ENCODE peak calls at places on chromosomes 4 and X, in ten cellular contexts. One of them, this sample, is unnamed.

GRCh38 chrX:125333583-125333982 is 13.9 kb downstream of the TEX13C start:
- DNase-seq in NCI-H1105 treated with DMSO at 0.1 percent for 48 hours: no peak
- DNase-seq in AG04449: no peak
- DNase-seq in astrocyte of the spinal cord: no peak
- DNase-seq in A172: no peak
- DNase-seq in glomerular endothelial cell: no peak
- DNase-seq in GM19239: no peak
- DNase-seq in nephron progenitor cell: no peak
- DNase-seq in activated CD8-positive, alpha-beta memory T cell treated with anti-CD3 and anti-CD28 coated beads, Interleukin-2, amount 50 U/mL, for 4 hours: no peak
- DNase-seq in HEK293T: no peak
- DNase-seq in this sample: no peak

GRCh38 chr4:40916880-40917279 is 167.1 kb downstream of the NSUN7 start:
- DNase-seq in GM19239: peak; percentile 48
- DNase-seq in A172: no peak
- DNase-seq in glomerular endothelial cell: no peak
- DNase-seq in HEK293T: peak; percentile 55
- DNase-seq in AG04449: no peak
- DNase-seq in astrocyte of the spinal cord: no peak
- DNase-seq in NCI-H1105 treated with DMSO at 0.1 percent for 48 hours: no peak
- DNase-seq in nephron progenitor cell: peak; percentile 36
- DNase-seq in activated CD8-positive, alpha-beta memory T cell treated with anti-CD3 and anti-CD28 coated beads, Interleukin-2, amount 50 U/mL, for 4 hours: peak; percentile 34
- DNase-seq in this sample: no peak

GRCh38 chrX:39144965-39145364 is 343.7 kb downstream of the MID1IP1 start:
- DNase-seq in A172: no peak
- DNase-seq in AG04449: no peak
- DNase-seq in NCI-H1105 treated with DMSO at 0.1 percent for 48 hours: no peak
- DNase-seq in glomerular endothelial cell: no peak
- DNase-seq in GM19239: no peak
- DNase-seq in activated CD8-positive, alpha-beta memory T cell treated with anti-CD3 and anti-CD28 coated beads, Interleukin-2, amount 50 U/mL, for 4 hours: no peak
- DNase-seq in nephron progenitor cell: no peak
- DNase-seq in astrocyte of the spinal cord: no peak
- DNase-seq in HEK293T: no peak
- DNase-seq in this sample: no peak

GRCh38 chr4:3417448-3417847 is 24.3 kb upstream of the HGFAC start:
- DNase-seq in AG04449: no peak
- DNase-seq in HEK293T: no peak
- DNase-seq in NCI-H1105 treated with DMSO at 0.1 percent for 48 hours: no peak
- DNase-seq in activated CD8-positive, alpha-beta memory T cell treated with anti-CD3 and anti-CD28 coated beads, Interleukin-2, amount 50 U/mL, for 4 hours: no peak
- DNase-seq in GM19239: no peak
- DNase-seq in A172: no peak
- DNase-seq in astrocyte of the spinal cord: no peak
- DNase-seq in glomerular endothelial cell: no peak
- DNase-seq in nephron progenitor cell: no peak
- DNase-seq in this sample: no peak

GRCh38 chrX:143500751-143501150 is 16.5 kb downstream of the SPANXN3 start:
- DNase-seq in A172: peak; percentile 8
- DNase-seq in glomerular endothelial cell: no peak
- DNase-seq in GM19239: no peak
- DNase-seq in activated CD8-positive, alpha-beta memory T cell treated with anti-CD3 and anti-CD28 coated beads, Interleukin-2, amount 50 U/mL, for 4 hours: no peak
- DNase-seq in NCI-H1105 treated with DMSO at 0.1 percent for 48 hours: no peak
- DNase-seq in AG04449: no peak
- DNase-seq in astrocyte of the spinal cord: no peak
- DNase-seq in HEK293T: no peak
- DNase-seq in nephron progenitor cell: no peak
- DNase-seq in this sample: no peak

GRCh38 chr4:162274354-162274753 is 110.6 kb upstream of the FSTL5 start:
- DNase-seq in glomerular endothelial cell: no peak
- DNase-seq in A172: peak; percentile 0
- DNase-seq in nephron progenitor cell: no peak
- DNase-seq in GM19239: no peak
- DNase-seq in NCI-H1105 treated with DMSO at 0.1 percent for 48 hours: peak; percentile 6
- DNase-seq in astrocyte of the spinal cord: peak; percentile 3
- DNase-seq in activated CD8-positive, alpha-beta memory T cell treated with anti-CD3 and anti-CD28 coated beads, Interleukin-2, amount 50 U/mL, for 4 hours: no peak
- DNase-seq in AG04449: no peak
- DNase-seq in HEK293T: no peak
- DNase-seq in this sample: peak; percentile 25

GRCh38 chr4:23235613-23236390 is 543.1 kb downstream of the GBA3 start:
- DNase-seq in activated CD8-positive, alpha-beta memory T cell treated with anti-CD3 and anti-CD28 coated beads, Interleukin-2, amount 50 U/mL, for 4 hours: no peak
- DNase-seq in glomerular endothelial cell: no peak
- DNase-seq in HEK293T: no peak
- DNase-seq in NCI-H1105 treated with DMSO at 0.1 percent for 48 hours: no peak
- DNase-seq in GM19239: no peak
- DNase-seq in nephron progenitor cell: no peak
- DNase-seq in A172: no peak
- DNase-seq in AG04449: no peak
- DNase-seq in astrocyte of the spinal cord: no peak
- DNase-seq in this sample: no peak

GRCh38 chr4:107036602-107037151 is 564 bp upstream of the DKK2 start:
- DNase-seq in GM19239: no peak
- DNase-seq in HEK293T: no peak
- DNase-seq in A172: no peak
- DNase-seq in nephron progenitor cell: no peak
- DNase-seq in activated CD8-positive, alpha-beta memory T cell treated with anti-CD3 and anti-CD28 coated beads, Interleukin-2, amount 50 U/mL, for 4 hours: no peak
- DNase-seq in NCI-H1105 treated with DMSO at 0.1 percent for 48 hours: no peak
- DNase-seq in AG04449: no peak
- DNase-seq in glomerular endothelial cell: no peak
- DNase-seq in astrocyte of the spinal cord: no peak
- DNase-seq in this sample: no peak

GRCh38 chrX:133415276-133416105 is at the start of gene GPC4:
- DNase-seq in activated CD8-positive, alpha-beta memory T cell treated with anti-CD3 and anti-CD28 coated beads, Interleukin-2, amount 50 U/mL, for 4 hours: no peak
- DNase-seq in A172: peak; percentile 11
- DNase-seq in nephron progenitor cell: peak; percentile 83
- DNase-seq in astrocyte of the spinal cord: peak; percentile 68
- DNase-seq in HEK293T: peak; percentile 83
- DNase-seq in glomerular endothelial cell: no peak
- DNase-seq in GM19239: no peak
- DNase-seq in AG04449: no peak
- DNase-seq in NCI-H1105 treated with DMSO at 0.1 percent for 48 hours: peak; percentile 28
- DNase-seq in this sample: peak; percentile 60

GRCh38 chr4:77465271-77465670 is 140.3 kb upstream of the CXCL13 start:
- DNase-seq in nephron progenitor cell: no peak
- DNase-seq in GM19239: no peak
- DNase-seq in AG04449: no peak
- DNase-seq in NCI-H1105 treated with DMSO at 0.1 percent for 48 hours: no peak
- DNase-seq in astrocyte of the spinal cord: peak; percentile 8
- DNase-seq in glomerular endothelial cell: no peak
- DNase-seq in A172: no peak
- DNase-seq in activated CD8-positive, alpha-beta memory T cell treated with anti-CD3 and anti-CD28 coated beads, Interleukin-2, amount 50 U/mL, for 4 hours: no peak
- DNase-seq in HEK293T: peak; percentile 14
- DNase-seq in this sample: peak; percentile 21

GRCh38 chrX:15816886-15817285 is 26.6 kb downstream of the ZRSR2 start:
- DNase-seq in activated CD8-positive, alpha-beta memory T cell treated with anti-CD3 and anti-CD28 coated beads, Interleukin-2, amount 50 U/mL, for 4 hours: peak; percentile 22
- DNase-seq in NCI-H1105 treated with DMSO at 0.1 percent for 48 hours: no peak
- DNase-seq in astrocyte of the spinal cord: peak; percentile 27
- DNase-seq in HEK293T: no peak
- DNase-seq in GM19239: no peak
- DNase-seq in nephron progenitor cell: no peak
- DNase-seq in AG04449: no peak
- DNase-seq in glomerular endothelial cell: no peak
- DNase-seq in A172: no peak
- DNase-seq in this sample: no peak

GRCh38 chr4:95409127-95409526 is 139.6 kb downstream of the UNC5C start:
- DNase-seq in astrocyte of the spinal cord: peak; percentile 31
- DNase-seq in nephron progenitor cell: no peak
- DNase-seq in NCI-H1105 treated with DMSO at 0.1 percent for 48 hours: no peak
- DNase-seq in GM19239: no peak
- DNase-seq in glomerular endothelial cell: peak; percentile 29
- DNase-seq in AG04449: no peak
- DNase-seq in activated CD8-positive, alpha-beta memory T cell treated with anti-CD3 and anti-CD28 coated beads, Interleukin-2, amount 50 U/mL, for 4 hours: no peak
- DNase-seq in HEK293T: no peak
- DNase-seq in A172: peak; percentile 59
- DNase-seq in this sample: peak; percentile 22

GRCh38 chrX:28498658-28499057 is 88.6 kb upstream of the IL1RAPL1 start:
- DNase-seq in nephron progenitor cell: no peak
- DNase-seq in A172: peak; percentile 63
- DNase-seq in AG04449: no peak
- DNase-seq in glomerular endothelial cell: no peak
- DNase-seq in NCI-H1105 treated with DMSO at 0.1 percent for 48 hours: no peak
- DNase-seq in astrocyte of the spinal cord: peak; percentile 32
- DNase-seq in GM19239: no peak
- DNase-seq in HEK293T: no peak
- DNase-seq in activated CD8-positive, alpha-beta memory T cell treated with anti-CD3 and anti-CD28 coated beads, Interleukin-2, amount 50 U/mL, for 4 hours: no peak
- DNase-seq in this sample: no peak

GRCh38 chr4:2793920-2794706 is 1.2 kb downstream of the SH3BP2 start:
- DNase-seq in astrocyte of the spinal cord: peak; percentile 41
- DNase-seq in NCI-H1105 treated with DMSO at 0.1 percent for 48 hours: no peak
- DNase-seq in A172: peak; percentile 30
- DNase-seq in GM19239: no peak
- DNase-seq in activated CD8-positive, alpha-beta memory T cell treated with anti-CD3 and anti-CD28 coated beads, Interleukin-2, amount 50 U/mL, for 4 hours: peak; percentile 15
- DNase-seq in nephron progenitor cell: no peak
- DNase-seq in AG04449: no peak
- DNase-seq in HEK293T: no peak
- DNase-seq in glomerular endothelial cell: no peak
- DNase-seq in this sample: peak; percentile 77

GRCh38 chr4:6990661-6991060 is 52.5 kb upstream of the TADA2B start:
- DNase-seq in activated CD8-positive, alpha-beta memory T cell treated with anti-CD3 and anti-CD28 coated beads, Interleukin-2, amount 50 U/mL, for 4 hours: no peak
- DNase-seq in nephron progenitor cell: no peak
- DNase-seq in astrocyte of the spinal cord: no peak
- DNase-seq in A172: no peak
- DNase-seq in glomerular endothelial cell: no peak
- DNase-seq in GM19239: no peak
- DNase-seq in NCI-H1105 treated with DMSO at 0.1 percent for 48 hours: no peak
- DNase-seq in AG04449: no peak
- DNase-seq in HEK293T: no peak
- DNase-seq in this sample: no peak

GRCh38 chrX:72045552-72046277 is 86.0 kb downstream of the RTL5 start:
- DNase-seq in A172: no peak
- DNase-seq in astrocyte of the spinal cord: peak; percentile 13
- DNase-seq in nephron progenitor cell: no peak
- DNase-seq in GM19239: no peak
- DNase-seq in AG04449: no peak
- DNase-seq in glomerular endothelial cell: no peak
- DNase-seq in activated CD8-positive, alpha-beta memory T cell treated with anti-CD3 and anti-CD28 coated beads, Interleukin-2, amount 50 U/mL, for 4 hours: no peak
- DNase-seq in NCI-H1105 treated with DMSO at 0.1 percent for 48 hours: no peak
- DNase-seq in HEK293T: peak; percentile 56
- DNase-seq in this sample: peak; percentile 2

GRCh38 chr4:80081566-80081965 is 8.5 kb upstream of the ANTXR2 start:
- DNase-seq in glomerular endothelial cell: no peak
- DNase-seq in A172: no peak
- DNase-seq in GM19239: no peak
- DNase-seq in NCI-H1105 treated with DMSO at 0.1 percent for 48 hours: no peak
- DNase-seq in AG04449: no peak
- DNase-seq in HEK293T: no peak
- DNase-seq in astrocyte of the spinal cord: no peak
- DNase-seq in nephron progenitor cell: no peak
- DNase-seq in activated CD8-positive, alpha-beta memory T cell treated with anti-CD3 and anti-CD28 coated beads, Interleukin-2, amount 50 U/mL, for 4 hours: peak; percentile 27
- DNase-seq in this sample: no peak

GRCh38 chrX:291411-291901 is 10.3 kb downstream of the PLCXD1 start:
- DNase-seq in glomerular endothelial cell: no peak
- DNase-seq in nephron progenitor cell: no peak
- DNase-seq in NCI-H1105 treated with DMSO at 0.1 percent for 48 hours: no peak
- DNase-seq in HEK293T: no peak
- DNase-seq in GM19239: no peak
- DNase-seq in activated CD8-positive, alpha-beta memory T cell treated with anti-CD3 and anti-CD28 coated beads, Interleukin-2, amount 50 U/mL, for 4 hours: peak; percentile 13
- DNase-seq in astrocyte of the spinal cord: no peak
- DNase-seq in AG04449: no peak
- DNase-seq in A172: no peak
- DNase-seq in this sample: no peak

GRCh38 chrX:147565239-147565638 is 346.5 kb upstream of the FMR1 start:
- DNase-seq in glomerular endothelial cell: no peak
- DNase-seq in HEK293T: no peak
- DNase-seq in GM19239: no peak
- DNase-seq in AG04449: no peak
- DNase-seq in activated CD8-positive, alpha-beta memory T cell treated with anti-CD3 and anti-CD28 coated beads, Interleukin-2, amount 50 U/mL, for 4 hours: no peak
- DNase-seq in astrocyte of the spinal cord: no peak
- DNase-seq in NCI-H1105 treated with DMSO at 0.1 percent for 48 hours: no peak
- DNase-seq in nephron progenitor cell: no peak
- DNase-seq in A172: peak; percentile 33
- DNase-seq in this sample: no peak

GRCh38 chr4:177519481-177520270 is 77.4 kb upstream of the AGA start:
- DNase-seq in AG04449: no peak
- DNase-seq in nephron progenitor cell: no peak
- DNase-seq in glomerular endothelial cell: no peak
- DNase-seq in activated CD8-positive, alpha-beta memory T cell treated with anti-CD3 and anti-CD28 coated beads, Interleukin-2, amount 50 U/mL, for 4 hours: no peak
- DNase-seq in GM19239: no peak
- DNase-seq in HEK293T: no peak
- DNase-seq in A172: no peak
- DNase-seq in NCI-H1105 treated with DMSO at 0.1 percent for 48 hours: no peak
- DNase-seq in astrocyte of the spinal cord: no peak
- DNase-seq in this sample: no peak

GRCh38 chr4:69730002-69730401 is 30.4 kb downstream of the SULT1B1 start:
- DNase-seq in activated CD8-positive, alpha-beta memory T cell treated with anti-CD3 and anti-CD28 coated beads, Interleukin-2, amount 50 U/mL, for 4 hours: no peak
- DNase-seq in nephron progenitor cell: no peak
- DNase-seq in GM19239: no peak
- DNase-seq in A172: no peak
- DNase-seq in AG04449: no peak
- DNase-seq in NCI-H1105 treated with DMSO at 0.1 percent for 48 hours: no peak
- DNase-seq in glomerular endothelial cell: no peak
- DNase-seq in astrocyte of the spinal cord: no peak
- DNase-seq in HEK293T: no peak
- DNase-seq in this sample: no peak

GRCh38 chr4:169270810-169271691 is at the start of gene SH3RF1:
- DNase-seq in A172: peak; percentile 64
- DNase-seq in glomerular endothelial cell: no peak
- DNase-seq in GM19239: peak; percentile 61
- DNase-seq in nephron progenitor cell: peak; percentile 89
- DNase-seq in activated CD8-positive, alpha-beta memory T cell treated with anti-CD3 and anti-CD28 coated beads, Interleukin-2, amount 50 U/mL, for 4 hours: no peak
- DNase-seq in AG04449: no peak
- DNase-seq in HEK293T: peak; percentile 72
- DNase-seq in NCI-H1105 treated with DMSO at 0.1 percent for 48 hours: peak; percentile 62
- DNase-seq in astrocyte of the spinal cord: peak; percentile 90
- DNase-seq in this sample: peak; percentile 94

GRCh38 chrX:43349363-43349762 is 306.7 kb upstream of the MAOA start:
- DNase-seq in NCI-H1105 treated with DMSO at 0.1 percent for 48 hours: peak; percentile 22
- DNase-seq in A172: peak; percentile 1
- DNase-seq in GM19239: peak; percentile 2
- DNase-seq in AG04449: no peak
- DNase-seq in glomerular endothelial cell: peak; percentile 7
- DNase-seq in astrocyte of the spinal cord: peak; percentile 5
- DNase-seq in nephron progenitor cell: peak; percentile 21
- DNase-seq in HEK293T: peak; percentile 34
- DNase-seq in activated CD8-positive, alpha-beta memory T cell treated with anti-CD3 and anti-CD28 coated beads, Interleukin-2, amount 50 U/mL, for 4 hours: peak; percentile 21
- DNase-seq in this sample: no peak

GRCh38 chrX:43644124-43644701 is 11.9 kb upstream of the MAOA start:
- DNase-seq in nephron progenitor cell: no peak
- DNase-seq in A172: peak; percentile 79
- DNase-seq in activated CD8-positive, alpha-beta memory T cell treated with anti-CD3 and anti-CD28 coated beads, Interleukin-2, amount 50 U/mL, for 4 hours: no peak
- DNase-seq in glomerular endothelial cell: no peak
- DNase-seq in HEK293T: no peak
- DNase-seq in AG04449: no peak
- DNase-seq in NCI-H1105 treated with DMSO at 0.1 percent for 48 hours: no peak
- DNase-seq in GM19239: no peak
- DNase-seq in astrocyte of the spinal cord: peak; percentile 82
- DNase-seq in this sample: peak; percentile 66

GRCh38 chr4:176123710-176124407 is 58.2 kb downstream of the WDR17 start:
- DNase-seq in GM19239: peak; percentile 10
- DNase-seq in astrocyte of the spinal cord: peak; percentile 14
- DNase-seq in nephron progenitor cell: peak; percentile 27
- DNase-seq in activated CD8-positive, alpha-beta memory T cell treated with anti-CD3 and anti-CD28 coated beads, Interleukin-2, amount 50 U/mL, for 4 hours: no peak
- DNase-seq in A172: peak; percentile 28
- DNase-seq in NCI-H1105 treated with DMSO at 0.1 percent for 48 hours: no peak
- DNase-seq in glomerular endothelial cell: peak; percentile 7
- DNase-seq in AG04449: no peak
- DNase-seq in HEK293T: peak; percentile 33
- DNase-seq in this sample: peak; percentile 16

GRCh38 chr4:2077537-2078460 is 18.7 kb downstream of the NAT8L start:
- DNase-seq in GM19239: no peak
- DNase-seq in HEK293T: no peak
- DNase-seq in astrocyte of the spinal cord: no peak
- DNase-seq in nephron progenitor cell: no peak
- DNase-seq in AG04449: no peak
- DNase-seq in A172: no peak
- DNase-seq in activated CD8-positive, alpha-beta memory T cell treated with anti-CD3 and anti-CD28 coated beads, Interleukin-2, amount 50 U/mL, for 4 hours: no peak
- DNase-seq in NCI-H1105 treated with DMSO at 0.1 percent for 48 hours: no peak
- DNase-seq in glomerular endothelial cell: no peak
- DNase-seq in this sample: no peak

GRCh38 chr4:73341454-73341853 is 62.6 kb upstream of the ALB start:
- DNase-seq in AG04449: no peak
- DNase-seq in astrocyte of the spinal cord: peak; percentile 61
- DNase-seq in nephron progenitor cell: peak; percentile 19
- DNase-seq in HEK293T: peak; percentile 49
- DNase-seq in glomerular endothelial cell: peak; percentile 9
- DNase-seq in NCI-H1105 treated with DMSO at 0.1 percent for 48 hours: peak; percentile 63
- DNase-seq in A172: peak; percentile 40
- DNase-seq in activated CD8-positive, alpha-beta memory T cell treated with anti-CD3 and anti-CD28 coated beads, Interleukin-2, amount 50 U/mL, for 4 hours: no peak
- DNase-seq in GM19239: peak; percentile 9
- DNase-seq in this sample: peak; percentile 45

GRCh38 chr4:121113680-121114079 is 41.3 kb upstream of the NDNF start:
- DNase-seq in nephron progenitor cell: no peak
- DNase-seq in GM19239: no peak
- DNase-seq in AG04449: no peak
- DNase-seq in A172: no peak
- DNase-seq in astrocyte of the spinal cord: no peak
- DNase-seq in glomerular endothelial cell: no peak
- DNase-seq in NCI-H1105 treated with DMSO at 0.1 percent for 48 hours: no peak
- DNase-seq in HEK293T: no peak
- DNase-seq in activated CD8-positive, alpha-beta memory T cell treated with anti-CD3 and anti-CD28 coated beads, Interleukin-2, amount 50 U/mL, for 4 hours: no peak
- DNase-seq in this sample: no peak